ENCODE peak calls at places on chromosomes 4 and X, in nine cellular contexts. S is GM20000, B is AG09319, P is IMR-90, N is adrenal gland, T is right lobe of liver, Q is lung, C is SK-N-SH, L is foreskin fibroblast. O is an unnamed sample.
A peak's percentile ranks its signal among the peaks of the same experiment; 100 is the strongest.

GRCh38 chr4:182893490-182893889 is 23.7 kb downstream of the DCTD start:
- DNase-seq in S (no peak), B (no peak), P (no peak), N (no peak), T (no peak), Q (no peak), C (no peak), L (no peak), O (no peak)

GRCh38 chrX:120305531-120306145 is 5.6 kb downstream of the TMEM255A start:
- DNase-seq in S (no peak), B (no peak), P (no peak), N (no peak), T (no peak), Q (no peak), C (no peak), L (no peak), O (no peak)

GRCh38 chrX:13000311-13000811 is 25.5 kb downstream of the TMSB4X start:
- DNase-seq in S (no peak), B (no peak), P (no peak), N (no peak), T (no peak), Q (no peak), C (no peak), L (no peak), O (no peak)

GRCh38 chr4:41318839-41319530 is 62.3 kb downstream of the UCHL1 start:
- DNase-seq in S (no peak), B (no peak), P (no peak), N (no peak), T (no peak), Q (no peak), C (no peak), L (no peak), O (no peak)

GRCh38 chr4:145302725-145303124 is 122.3 kb upstream of the OTUD4 start:
- DNase-seq in S (no peak), B (no peak), P (no peak), N (no peak), T (no peak), Q (no peak), C (no peak), L (no peak), O (no peak)

GRCh38 chrX:150929058-150929457 is 30.6 kb upstream of the CD99L2 start:
- DNase-seq in S (no peak), B (no peak), P (no peak), N (no peak), T (no peak), Q (no peak), C (no peak), L (no peak), O (no peak)

GRCh38 chr4:74794341-74794801 is at the start of gene BTC:
- DNase-seq in S (no peak), B (no peak), P (no peak), N (peak; percentile 23), T (peak; percentile 71), Q (peak; percentile 71), C (peak; percentile 19), L (no peak), O (peak; percentile 11)

GRCh38 chr4:10706236-10706635 is 21.7 kb upstream of the CLNK start:
- DNase-seq in S (no peak), B (no peak), P (peak; percentile 23), N (no peak), T (no peak), Q (no peak), C (no peak), L (peak; percentile 23), O (no peak)

GRCh38 chr4:2910409-2910808 is 52.8 kb downstream of the NOP14 start:
- DNase-seq in S (no peak), B (no peak), P (no peak), N (no peak), T (peak; percentile 10), Q (no peak), C (no peak), L (no peak), O (no peak)

DNA sequence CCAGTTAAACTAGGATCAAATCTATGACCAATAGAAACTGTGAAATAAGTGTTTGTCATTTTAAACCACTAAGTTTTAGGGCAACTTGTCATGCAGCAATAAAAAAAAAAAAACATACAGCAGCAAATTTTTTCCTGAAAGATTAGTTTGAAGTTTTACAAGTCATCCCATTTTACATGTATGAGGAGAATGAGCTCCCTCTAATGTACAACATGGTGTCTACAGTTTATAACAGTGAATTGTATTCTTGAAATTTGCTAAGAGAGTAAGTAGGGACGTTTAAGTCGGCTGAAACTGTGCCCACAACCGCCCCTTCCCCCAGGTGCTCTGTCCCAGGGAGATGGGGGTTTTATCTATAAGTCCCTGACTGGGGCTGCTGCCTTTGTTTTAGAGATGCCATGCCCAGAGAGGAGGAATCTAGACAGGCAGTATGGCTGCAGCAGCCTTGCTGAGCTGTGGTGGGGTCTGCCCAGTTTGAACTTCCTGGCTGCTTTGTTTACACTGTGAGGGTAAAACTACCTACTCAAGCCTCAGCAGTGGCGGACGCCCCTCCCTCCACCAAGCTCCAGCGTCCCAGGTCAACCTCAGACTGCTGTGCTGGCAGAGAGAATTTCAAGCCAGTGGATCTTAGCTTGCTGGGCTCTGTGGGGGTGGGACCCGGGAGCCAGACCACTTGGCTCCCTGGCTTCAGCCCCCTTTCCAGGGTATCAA is 499.3 kb upstream of the CT83 start:
- DNase-seq in S (no peak), B (no peak), P (no peak), N (no peak), T (no peak), Q (no peak), C (peak; percentile 1), L (no peak), O (no peak)
- TF ChIP-seq CTCF in S (no peak), B (peak; percentile 35), P (no peak), N (no peak), T (peak; percentile 41), Q (no peak), C (peak; percentile 24), L (no peak), O (no peak)

GRCh38 chr4:1813915-1814314 is 20.8 kb downstream of the FGFR3 start:
- DNase-seq in S (no peak), B (no peak), P (no peak), N (no peak), T (no peak), Q (no peak), C (no peak), L (no peak), O (no peak)
- TF ChIP-seq CTCF in S (no peak), B (no peak), P (peak; percentile 8), N (no peak), T (no peak), Q (no peak), C (no peak), L (no peak), O (peak; percentile 40)

GRCh38 chrX:154711264-154711663 is 39.6 kb downstream of the GAB3 start:
- DNase-seq in S (no peak), B (no peak), P (no peak), N (no peak), T (no peak), Q (no peak), C (no peak), L (no peak), O (no peak)

GRCh38 chrX:154714925-154715324 is 36.0 kb downstream of the GAB3 start:
- DNase-seq in S (peak; percentile 42), B (no peak), P (peak; percentile 50), N (peak; percentile 48), T (no peak), Q (no peak), C (peak; percentile 63), L (no peak), O (peak; percentile 58)

GRCh38 chrX:154715825-154716224 is 35.1 kb downstream of the GAB3 start:
- DNase-seq in S (no peak), B (no peak), P (no peak), N (no peak), T (no peak), Q (no peak), C (no peak), L (no peak), O (no peak)

GRCh38 chrX:154712781-154713391 is 38.0 kb downstream of the GAB3 start:
- DNase-seq in S (peak; percentile 60), B (no peak), P (peak; percentile 73), N (no peak), T (no peak), Q (no peak), C (no peak), L (no peak), O (peak; percentile 58)

DNA sequence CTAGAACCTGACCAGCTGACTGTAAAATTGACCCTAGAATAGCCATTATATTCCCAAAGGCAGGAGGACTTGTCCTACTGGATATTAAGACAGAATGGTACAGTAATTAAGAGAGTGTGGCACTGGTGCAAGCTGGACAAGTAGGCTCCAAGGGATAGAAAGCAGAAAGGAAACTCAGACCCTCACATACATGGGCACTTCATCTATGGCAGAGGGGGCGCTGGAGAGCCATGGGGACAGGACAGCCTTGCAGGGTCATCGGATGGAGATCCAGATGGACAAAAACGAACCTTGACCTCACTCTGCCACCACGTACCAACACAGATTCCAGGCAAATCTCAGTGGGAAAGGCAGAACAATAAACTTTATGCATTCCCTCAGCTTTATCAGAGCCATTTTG is 40.6 kb downstream of the GAB3 start:
- DNase-seq in S (no peak), B (no peak), P (no peak), N (no peak), T (no peak), Q (no peak), C (no peak), L (no peak), O (no peak)
- TF ChIP-seq CTCF in S (no peak), B (no peak), P (no peak), N (no peak), T (no peak), Q (no peak), C (no peak), L (no peak), O (no peak)

GRCh38 chr4:4694812-4695211 is 153.0 kb upstream of the STX18 start:
- DNase-seq in S (no peak), B (no peak), P (no peak), N (no peak), T (no peak), Q (no peak), C (no peak), L (no peak), O (no peak)

GRCh38 chr4:4695497-4695896 is 153.6 kb upstream of the STX18 start:
- DNase-seq in S (no peak), B (no peak), P (no peak), N (no peak), T (no peak), Q (no peak), C (no peak), L (no peak), O (no peak)

GRCh38 chr4:4693755-4694295 is 152.0 kb upstream of the STX18 start:
- DNase-seq in S (no peak), B (no peak), P (no peak), N (no peak), T (no peak), Q (no peak), C (no peak), L (no peak), O (no peak)

GRCh38 chr4:4693258-4693657 is 151.4 kb upstream of the STX18 start:
- DNase-seq in S (peak; percentile 45), B (no peak), P (no peak), N (no peak), T (no peak), Q (no peak), C (no peak), L (peak; percentile 17), O (peak; percentile 42)

DNA sequence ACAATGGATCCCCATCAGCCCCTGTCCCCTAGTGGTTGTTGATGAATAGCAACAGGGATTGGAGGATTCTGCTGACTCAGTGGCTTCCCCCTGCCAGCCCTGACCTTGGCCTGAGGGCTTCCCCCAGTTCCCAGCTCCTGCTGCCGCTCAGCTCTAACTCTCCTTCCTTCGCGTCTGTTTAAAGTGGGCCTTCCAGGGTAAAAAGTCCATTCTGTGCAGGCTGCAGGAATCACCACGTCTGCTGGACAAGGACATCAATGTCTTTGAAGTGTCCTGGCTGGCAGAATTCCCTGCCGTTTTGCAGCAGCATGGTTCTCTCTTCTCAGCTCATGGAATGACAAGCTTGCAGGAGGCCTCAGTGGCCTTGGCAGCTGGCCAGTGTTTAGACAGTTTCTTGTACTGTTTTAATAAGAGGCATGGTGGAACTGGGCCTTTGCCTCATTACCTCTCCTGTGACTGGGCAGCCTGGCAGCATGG is 152.5 kb upstream of the STX18 start:
- DNase-seq in S (no peak), B (no peak), P (peak; percentile 23), N (peak; percentile 82), T (no peak), Q (no peak), C (peak; percentile 30), L (no peak), O (no peak)
- TF ChIP-seq CTCF in S (no peak), B (peak; percentile 31), P (peak; percentile 31), N (peak; percentile 54), T (no peak), Q (no peak), C (peak; percentile 38), L (peak; percentile 55), O (no peak)